ENCODE peak calls at places on chromosomes 4 and X, in nine cellular contexts. L, A, H, M, F, Z, X, I and D are unnamed samples.

GRCh38 chr4:110586137-110586850 is 36.6 kb downstream of the PITX2 start:
- DNase-seq in L (peak; percentile 44), A (peak; percentile 4), I (peak; percentile 66), M (peak; percentile 89), X (no peak), H (peak; percentile 46), Z (peak; percentile 77), F (no peak), D (no peak)

GRCh38 chr4:184251680-184252000 is 34.0 kb upstream of the ENPP6 start:
- DNase-seq in L (no peak), A (no peak), F (no peak), X (no peak), H (no peak), M (no peak), I (no peak), Z (no peak), D (no peak)

GRCh38 chrX:10326578-10326977 is 169.8 kb downstream of the CLCN4 start:
- DNase-seq in A (no peak), L (no peak), F (no peak), Z (peak; percentile 39), I (peak; percentile 55), M (no peak), H (peak; percentile 3), X (no peak), D (no peak)

GRCh38 chr4:87078987-87079469 is 141.4 kb downstream of the KLHL8 start:
- DNase-seq in F (peak; percentile 61), L (no peak), X (no peak), Z (peak; percentile 98), M (no peak), A (peak; percentile 65), H (peak; percentile 77), I (peak; percentile 80), D (no peak)

GRCh38 chr4:148425327-148426110 is 16.7 kb downstream of the NR3C2 start:
- DNase-seq in A (no peak), X (no peak), L (no peak), H (no peak), I (no peak), Z (no peak), M (no peak), F (no peak), D (no peak)

GRCh38 chrX:69150294-69150960 is 14.8 kb downstream of the PJA1 start:
- DNase-seq in L (no peak), M (peak; percentile 38), A (no peak), H (no peak), X (peak; percentile 10), Z (peak; percentile 19), I (no peak), F (no peak), D (no peak)

GRCh38 chrX:2819345-2820130 is 9.2 kb upstream of the GYG2 start:
- DNase-seq in M (peak; percentile 84), H (peak; percentile 5), I (peak; percentile 43), X (peak; percentile 40), F (no peak), A (no peak), Z (peak; percentile 71), L (no peak), D (no peak)

GRCh38 chr4:7031526-7032449 is 11.4 kb upstream of the TADA2B start:
- DNase-seq in I (no peak), H (no peak), L (no peak), A (no peak), M (peak; percentile 44), Z (no peak), X (no peak), F (no peak), D (no peak)

GRCh38 chr4:3460926-3461325 is 2.2 kb upstream of the DOK7 start:
- DNase-seq in F (no peak), I (no peak), X (no peak), M (no peak), Z (no peak), A (no peak), L (no peak), H (no peak), D (no peak)

GRCh38 chrX:131739823-131740222 is 195.9 kb downstream of the OR13H1 start:
- DNase-seq in I (no peak), Z (no peak), M (no peak), A (no peak), H (no peak), F (no peak), L (no peak), X (no peak), D (no peak)

GRCh38 chr4:22501715-22502095 is 14.2 kb downstream of the ADGRA3 start:
- DNase-seq in H (no peak), A (no peak), I (no peak), Z (no peak), F (no peak), M (no peak), L (no peak), X (no peak), D (no peak)

GRCh38 chr4:159856451-159856850 is 753.6 kb downstream of the RAPGEF2 start:
- DNase-seq in L (no peak), H (no peak), F (no peak), Z (no peak), I (no peak), X (no peak), M (no peak), A (no peak), D (no peak)

GRCh38 chr4:70739496-70740337 is 18.0 kb downstream of the RUFY3 start:
- DNase-seq in L (no peak), M (no peak), Z (no peak), F (no peak), H (no peak), A (no peak), I (peak; percentile 43), X (no peak), D (no peak)

GRCh38 chr4:105389167-105389566 is 84.7 kb downstream of the PPA2 start:
- DNase-seq in I (no peak), H (peak; percentile 18), F (no peak), A (no peak), X (no peak), Z (peak; percentile 25), M (no peak), L (no peak), D (no peak)

GRCh38 chr4:39450618-39451017 is 8.1 kb downstream of the RPL9 start:
- DNase-seq in X (no peak), Z (no peak), I (no peak), M (no peak), H (no peak), L (no peak), F (no peak), A (no peak), D (no peak)

GRCh38 chrX:68083510-68083909 is 349.8 kb downstream of the OPHN1 start:
- DNase-seq in X (no peak), F (no peak), M (no peak), A (peak; percentile 10), Z (peak; percentile 72), L (no peak), H (peak; percentile 29), I (no peak), D (no peak)

GRCh38 chrX:47080215-47080914 is 2.1 kb downstream of the RGN start:
- DNase-seq in M (no peak), H (no peak), X (no peak), F (no peak), A (no peak), Z (no peak), I (no peak), L (no peak), D (no peak)

GRCh38 chrX:53357799-53358530 is 64.5 kb downstream of the SMC1A start:
- DNase-seq in A (no peak), I (peak; percentile 28), X (no peak), H (no peak), F (no peak), L (no peak), Z (peak; percentile 49), M (peak; percentile 18), D (no peak)

GRCh38 chr4:108830509-108831244 is 67.8 kb upstream of the ETNPPL start:
- DNase-seq in X (peak; percentile 33), Z (no peak), H (no peak), A (no peak), I (peak; percentile 74), F (no peak), L (no peak), M (no peak), D (peak; percentile 80)

GRCh38 chr4:54085284-54085683 is 14.7 kb upstream of the GSX2 start:
- DNase-seq in H (peak; percentile 69), Z (peak; percentile 85), A (no peak), X (no peak), F (peak; percentile 86), L (peak; percentile 52), M (peak; percentile 91), I (peak; percentile 71), D (no peak)

GRCh38 chr4:54498661-54499111 is 159.1 kb upstream of the KIT start:
- DNase-seq in I (no peak), A (no peak), Z (peak; percentile 9), H (peak; percentile 63), M (peak; percentile 73), L (peak; percentile 44), X (no peak), F (no peak), D (no peak)

GRCh38 chr4:114807759-114808404 is 209.3 kb downstream of the UGT8 start:
- DNase-seq in F (no peak), I (peak; percentile 4), H (no peak), L (no peak), A (no peak), M (no peak), X (peak; percentile 21), Z (peak; percentile 4), D (no peak)

GRCh38 chr4:166875821-166876220 is 358.5 kb downstream of the SPOCK3 start:
- DNase-seq in M (no peak), L (no peak), F (no peak), H (no peak), I (no peak), A (no peak), X (no peak), Z (no peak), D (no peak)

GRCh38 chr4:92445127-92445526 is 141.4 kb downstream of the GRID2 start:
- DNase-seq in I (no peak), M (no peak), Z (no peak), H (no peak), F (no peak), X (no peak), A (no peak), L (no peak), D (no peak)
- H3K4me3 ChIP-seq in I (no peak overlapping the region), M (no peak overlapping the region), Z (no peak overlapping the region), H (no peak overlapping the region), F (no peak overlapping the region), X (no peak overlapping the region), A (no peak overlapping the region), L (no peak overlapping the region), D (no peak overlapping the region)

GRCh38 chrX:39162322-39162721 is 361.1 kb downstream of the MID1IP1 start:
- DNase-seq in M (no peak), H (no peak), I (no peak), Z (no peak), A (no peak), L (no peak), X (peak; percentile 64), F (no peak), D (no peak)
- TF ChIP-seq CTCF in M (no peak), H (no peak), I (no peak), Z (no peak), A (no peak), L (no peak), X (no peak), F (no peak), D (no peak)

GRCh38 chrX:20362268-20363002 is 95.7 kb upstream of the RPS6KA3 start:
- DNase-seq in M (peak; percentile 65), Z (peak; percentile 48), A (no peak), L (no peak), X (no peak), F (no peak), I (peak; percentile 39), H (no peak), D (peak; percentile 35)
- H3K4me3 ChIP-seq in M (peak overlapping the region; percentile 42), Z (no peak overlapping the region), A (no peak overlapping the region), L (no peak overlapping the region), X (no peak overlapping the region), F (no peak overlapping the region), I (no peak overlapping the region), H (no peak overlapping the region), D (no peak overlapping the region)

GRCh38 chr4:125235971-125236370 is 78.8 kb upstream of the FAT4 start:
- DNase-seq in A (no peak), L (no peak), Z (no peak), F (no peak), M (no peak), H (no peak), X (no peak), I (no peak), D (no peak)
- TF ChIP-seq CTCF in A (no peak), L (no peak), Z (no peak), F (no peak), M (no peak), H (no peak), X (no peak), I (no peak), D (no peak)